ENCODE peak calls at places on chromosomes 7 and 10, in four cellular contexts. S, X, T and K are unnamed samples.
A peak's percentile ranks its signal among the peaks of the same experiment; 100 is the strongest.

GRCh38 chr7:2554654-2555053 is 670 bp downstream of the BRAT1 start:
- DNase-seq in S (peak; percentile 49), X (no peak), T (no peak), K (no peak)

GRCh38 chr10:111830360-111830759 is 353.2 kb downstream of the GPAM start:
- DNase-seq in S (no peak), X (no peak), T (no peak), K (no peak)

GRCh38 chr10:122468923-122469781 is 7.8 kb downstream of the HTRA1 start:
- DNase-seq in S (no peak), X (peak; percentile 75), T (peak; percentile 98), K (no peak)

GRCh38 chr10:30917790-30918189 is 113.9 kb downstream of the ZNF438 start:
- DNase-seq in S (no peak), X (no peak), T (peak; percentile 14), K (no peak)

GRCh38 chr7:73761854-73762658 is 8.0 kb downstream of the CLDN3 start:
- DNase-seq in S (no peak), X (no peak), T (no peak), K (no peak)

GRCh38 chr7:6475433-6476186 is 27.9 kb upstream of the DAGLB start:
- DNase-seq in S (no peak), X (no peak), T (no peak), K (no peak)

GRCh38 chr10:132443605-132443997 is 46.6 kb downstream of the PWWP2B start:
- DNase-seq in S (peak; percentile 83), X (peak; percentile 76), T (peak; percentile 46), K (no peak)

GRCh38 chr10:15775513-15775912 is 55.8 kb upstream of the ITGA8 start:
- DNase-seq in S (no peak), X (no peak), T (peak; percentile 92), K (no peak)

GRCh38 chr7:31107106-31108090 is 55.3 kb downstream of the ADCYAP1R1 start:
- DNase-seq in S (peak; percentile 11), X (no peak), T (no peak), K (no peak)

GRCh38 chr7:145698526-145699262 is 417.9 kb upstream of the CNTNAP2 start:
- DNase-seq in S (no peak), X (no peak), T (peak; percentile 24), K (no peak)

GRCh38 chr10:108034808-108035207 is 870.3 kb upstream of the SORCS1 start:
- DNase-seq in S (no peak), X (no peak), T (no peak), K (no peak)

GRCh38 chr10:74077416-74077815 is 73.2 kb downstream of the AP3M1 start:
- DNase-seq in S (no peak), X (no peak), T (no peak), K (no peak)

GRCh38 chr7:1229956-1230355 is 2.7 kb upstream of the UNCX start:
- DNase-seq in S (no peak), X (no peak), T (no peak), K (no peak)

GRCh38 chr7:91941450-91941849 is 788 bp downstream of the AKAP9 start:
- DNase-seq in S (peak; percentile 70), X (peak; percentile 35), T (peak; percentile 18), K (peak; percentile 13)

GRCh38 chr7:155129186-155129585 is 59.1 kb downstream of the HTR5A start:
- DNase-seq in S (no peak), X (no peak), T (no peak), K (no peak)

GRCh38 chr7:147261693-147262092 is 1145.1 kb downstream of the CNTNAP2 start:
- DNase-seq in S (no peak), X (no peak), T (no peak), K (no peak)

GRCh38 chr7:151799506-151799905 is 77.4 kb downstream of the PRKAG2 start:
- DNase-seq in S (no peak), X (no peak), T (no peak), K (no peak)

GRCh38 chr7:151800861-151801260 is 76.1 kb downstream of the PRKAG2 start:
- DNase-seq in S (no peak), X (no peak), T (no peak), K (no peak)

GRCh38 chr7:151798851-151799428 is 78.0 kb downstream of the PRKAG2 start:
- DNase-seq in S (no peak), X (no peak), T (no peak), K (no peak)

GRCh38 chr7:151801291-151801690 is 75.6 kb downstream of the PRKAG2 start:
- DNase-seq in S (no peak), X (no peak), T (no peak), K (no peak)

GRCh38 chr7:151800391-151800790 is 76.5 kb downstream of the PRKAG2 start:
- DNase-seq in S (no peak), X (no peak), T (no peak), K (no peak)
- H3K4me3 ChIP-seq in S (no peak overlapping the region), X (no peak overlapping the region), T (no peak overlapping the region), K (no peak overlapping the region)

DNA sequence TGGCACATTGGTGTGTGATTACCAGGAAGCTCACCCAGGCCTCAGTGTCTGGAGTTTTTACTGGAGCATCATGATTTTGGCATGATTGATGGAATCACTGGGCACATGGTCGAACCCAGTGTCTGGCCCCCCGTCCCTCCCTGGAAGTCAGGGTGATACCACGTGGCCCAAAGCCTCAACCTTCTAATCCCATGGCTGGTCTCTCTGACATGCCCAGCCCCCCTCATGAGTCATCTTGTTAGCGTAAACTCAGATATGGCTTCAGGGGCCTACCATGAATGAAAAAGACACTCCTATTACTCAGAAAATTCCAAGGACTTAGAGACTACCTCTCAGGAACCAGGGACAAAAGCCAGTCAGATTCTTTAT is 109.3 kb downstream of the GRK5 start:
- DNase-seq in S (no peak), X (peak; percentile 84), T (peak; percentile 92), K (no peak)
- H3K27me3 ChIP-seq in S (no peaks in the 10 kb centered on the region), X (no peaks in the 10 kb centered on the region), T (no peaks in the 10 kb centered on the region), K (no peaks in the 10 kb centered on the region)

GRCh38 chr7:106997487-106998271 is 46.8 kb upstream of the PRKAR2B start:
- DNase-seq in S (no peak), X (no peak), T (no peak), K (no peak)
- TF ChIP-seq CTCF in S (no peak), X (no peak), T (no peak), K (no peak)

DNA sequence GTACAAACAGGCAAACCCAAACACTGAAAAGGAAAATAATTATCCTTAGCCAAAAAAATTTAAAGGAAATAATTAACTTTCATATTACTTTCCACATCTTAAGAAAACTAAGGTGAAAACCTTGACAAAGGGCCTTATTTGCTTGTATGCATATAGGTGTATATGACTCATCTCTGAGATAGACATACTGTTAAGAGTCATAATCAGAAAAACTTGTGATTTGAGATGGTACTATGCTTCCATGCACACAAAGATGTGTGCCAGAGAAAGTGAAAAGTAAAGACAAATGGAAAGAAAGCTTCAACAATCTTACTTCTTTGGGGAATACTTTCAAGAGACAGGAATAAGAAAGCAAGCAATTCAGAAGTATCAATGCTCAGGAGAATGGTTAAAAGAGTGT is 3.3 kb upstream of the CACNA2D1 start:
- DNase-seq in S (no peak), X (no peak), T (no peak), K (no peak)
- H3K4me3 ChIP-seq in S (no peak overlapping the region), X (no peak overlapping the region), T (no peak overlapping the region), K (no peak overlapping the region)

DNA sequence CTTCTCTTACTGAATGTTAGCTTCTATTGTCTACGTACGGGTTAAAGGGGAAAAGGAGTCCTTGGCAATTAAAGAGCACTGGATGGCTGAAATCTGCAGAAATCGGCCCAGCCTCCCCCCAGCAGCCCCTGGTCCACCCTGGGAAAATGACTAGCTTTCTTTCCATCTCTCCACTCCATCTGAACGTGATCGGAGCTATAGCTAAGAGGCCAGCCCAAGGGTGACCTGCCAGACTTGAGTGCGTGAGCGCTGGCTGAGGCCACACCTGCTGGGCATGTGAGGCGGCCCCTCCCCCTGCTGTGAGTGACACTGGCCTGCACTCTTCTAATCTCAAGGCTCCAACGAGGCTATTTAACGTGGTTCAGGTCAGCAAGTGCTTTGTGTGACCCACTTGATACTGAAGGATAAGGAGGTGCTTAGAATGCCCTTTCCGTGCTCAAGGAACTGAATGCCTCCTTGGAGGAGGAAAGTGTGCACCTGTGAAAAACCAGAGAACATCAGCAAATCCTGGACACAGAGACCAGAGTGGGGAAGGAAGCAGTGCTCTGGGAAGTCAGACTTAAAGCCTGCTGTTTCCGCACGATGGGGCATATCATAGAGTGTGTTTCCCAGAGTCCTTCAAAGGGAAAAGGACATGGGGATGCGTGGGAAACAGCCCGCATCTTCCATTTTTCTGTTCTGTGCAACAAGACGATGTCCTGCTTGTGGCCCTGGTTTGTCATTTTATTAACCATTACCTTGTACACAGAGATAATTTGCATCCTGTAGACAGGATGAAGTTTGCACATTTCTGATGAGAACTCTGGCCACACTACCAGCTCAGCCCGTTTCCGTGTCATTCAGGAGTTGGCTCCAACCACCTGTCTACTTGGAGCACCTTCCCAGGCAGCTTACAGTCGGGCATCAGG is 12.5 kb upstream of the MNX1 start:
- DNase-seq in S (peak; percentile 54), X (no peak), T (no peak), K (no peak)
- H3K27me3 ChIP-seq in S (no peaks in the 10 kb centered on the region), X (peaks cover 79% of the 10 kb centered on the region), T (peaks cover 71% of the 10 kb centered on the region), K (peaks cover 4% of the 10 kb centered on the region)